ENCODE peak calls at places on chromosome 1, in five cellular contexts. V is fibroblast of mammary gland, W is A549, R is neural progenitor cell, C is brain microvascular endothelial cell. E is an unnamed sample.

GRCh38 chr1:40710581-40711315 is 19.2 kb downstream of the NFYC start:
- DNase-seq in V (no peak), W (no peak), R (peak; percentile 31), C (no peak), E (peak; percentile 19)

GRCh38 chr1:25616932-25617625 is 488 bp downstream of the MAN1C1 start:
- DNase-seq in V (no peak), W (no peak), R (peak; percentile 52), C (no peak), E (no peak)

GRCh38 chr1:182054698-182055326 is 6.7 kb downstream of the ZNF648 start:
- DNase-seq in V (peak; percentile 35), W (peak; percentile 47), R (peak; percentile 87), C (peak; percentile 6), E (no peak)

GRCh38 chr1:246597340-246597739 is 31.1 kb downstream of the CNST start:
- DNase-seq in V (peak; percentile 91), W (peak; percentile 73), R (no peak), C (peak; percentile 84), E (peak; percentile 95)

GRCh38 chr1:53139911-53140310 is 2.5 kb downstream of the SLC1A7 start:
- DNase-seq in V (peak; percentile 79), W (peak; percentile 29), R (no peak), C (no peak), E (peak; percentile 85)

GRCh38 chr1:230744382-230744781 is 2.8 kb upstream of the CAPN9 start:
- DNase-seq in V (peak; percentile 13), W (no peak), R (no peak), C (no peak), E (peak; percentile 16)

GRCh38 chr1:107617456-107617855 is 347.5 kb downstream of the VAV3 start:
- DNase-seq in V (no peak), W (no peak), R (no peak), C (no peak), E (no peak)

GRCh38 chr1:201693887-201694614 is 134.9 kb upstream of the IPO9 start:
- DNase-seq in V (no peak), W (no peak), R (peak; percentile 78), C (no peak), E (no peak)

GRCh38 chr1:89808429-89809117 is 12.3 kb upstream of the LRRC8D start:
- DNase-seq in V (peak; percentile 44), W (peak; percentile 36), R (peak; percentile 42), C (no peak), E (peak; percentile 65)

GRCh38 chr1:40984531-40984930 is 5.0 kb downstream of the CTPS1 start:
- DNase-seq in V (no peak), W (no peak), R (no peak), C (no peak), E (no peak)

GRCh38 chr1:228228601-228229074 is 20.8 kb downstream of the OBSCN start:
- DNase-seq in V (peak; percentile 89), W (peak; percentile 45), R (no peak), C (peak; percentile 72), E (peak; percentile 36)

GRCh38 chr1:112040891-112041740 is 51.6 kb upstream of the KCND3 start:
- DNase-seq in V (no peak), W (no peak), R (no peak), C (no peak), E (no peak)

GRCh38 chr1:68029444-68029843 is 21.0 kb downstream of the DIRAS3 start:
- DNase-seq in V (no peak), W (no peak), R (no peak), C (no peak), E (no peak)

GRCh38 chr1:17624540-17625256 is 85.2 kb downstream of the ARHGEF10L start:
- DNase-seq in V (peak; percentile 69), W (peak; percentile 38), R (no peak), C (peak; percentile 41), E (peak; percentile 52)

GRCh38 chr1:5140136-5140535 is 485.7 kb downstream of the AJAP1 start:
- DNase-seq in V (no peak), W (no peak), R (no peak), C (no peak), E (no peak)

GRCh38 chr1:89552481-89553194 is 28.0 kb downstream of the LRRC8B start:
- DNase-seq in V (peak; percentile 45), W (no peak), R (no peak), C (no peak), E (peak; percentile 52)

GRCh38 chr1:180623579-180624347 is 8.1 kb upstream of the XPR1 start:
- DNase-seq in V (peak; percentile 41), W (peak; percentile 42), R (peak; percentile 59), C (peak; percentile 38), E (peak; percentile 59)
- TF ChIP-seq CTCF in V (peak; percentile 45), W (peak; percentile 31), R (peak; percentile 47), C (peak; percentile 61), E (peak; percentile 58)

GRCh38 chr1:110384581-110385321 is 6.1 kb downstream of the SLC16A4 start:
- DNase-seq in V (no peak), W (no peak), R (no peak), C (no peak), E (no peak)
- H3K4me3 ChIP-seq in V (no peak overlapping the region), W (no peak overlapping the region), R (no peak overlapping the region), C (no peak overlapping the region), E (no peak overlapping the region)

DNA sequence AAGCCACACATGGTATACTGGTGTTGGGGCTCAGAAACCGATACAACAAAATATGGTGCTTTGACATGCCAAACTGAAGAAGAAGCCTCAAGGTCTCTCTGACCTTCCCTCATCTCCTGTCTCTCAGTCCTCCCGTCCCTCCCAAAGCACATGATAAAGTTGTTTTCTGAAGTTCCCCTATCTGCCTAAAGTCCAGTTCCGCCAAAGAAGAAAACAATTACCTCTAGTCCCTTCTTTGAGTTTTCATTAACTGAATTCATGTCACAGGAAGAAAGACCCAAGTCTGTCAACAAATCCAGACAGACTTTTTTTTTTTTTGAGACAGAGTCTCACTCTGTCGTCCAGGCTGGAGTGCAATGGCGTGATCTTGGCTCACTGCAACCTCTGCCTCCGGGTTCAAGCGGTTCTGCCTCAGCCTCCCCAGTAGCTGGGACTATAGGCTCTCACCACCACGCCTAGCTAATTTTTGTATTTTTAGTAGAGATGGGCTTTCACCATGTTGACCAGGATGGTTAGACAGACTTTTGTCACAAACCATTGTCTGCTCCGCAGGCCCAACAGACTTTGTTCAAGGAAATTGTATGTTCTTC is 32.2 kb upstream of the SLC2A1 start:
- DNase-seq in V (no peak), W (no peak), R (no peak), C (no peak), E (no peak)
- TF ChIP-seq CTCF in V (no peak), W (no peak), R (no peak), C (no peak), E (no peak)

GRCh38 chr1:116877369-116877768 is 32.3 kb upstream of the PTGFRN start:
- DNase-seq in V (peak; percentile 7), W (no peak), R (no peak), C (no peak), E (no peak)

GRCh38 chr1:116879478-116880133 is 30.1 kb upstream of the PTGFRN start:
- DNase-seq in V (no peak), W (no peak), R (no peak), C (no peak), E (no peak)

GRCh38 chr1:116881879-116882520 is 27.7 kb upstream of the PTGFRN start:
- DNase-seq in V (peak; percentile 97), W (peak; percentile 36), R (peak; percentile 42), C (peak; percentile 38), E (peak; percentile 99)

GRCh38 chr1:116880952-116881351 is 28.8 kb upstream of the PTGFRN start:
- DNase-seq in V (peak; percentile 30), W (no peak), R (no peak), C (no peak), E (no peak)

DNA sequence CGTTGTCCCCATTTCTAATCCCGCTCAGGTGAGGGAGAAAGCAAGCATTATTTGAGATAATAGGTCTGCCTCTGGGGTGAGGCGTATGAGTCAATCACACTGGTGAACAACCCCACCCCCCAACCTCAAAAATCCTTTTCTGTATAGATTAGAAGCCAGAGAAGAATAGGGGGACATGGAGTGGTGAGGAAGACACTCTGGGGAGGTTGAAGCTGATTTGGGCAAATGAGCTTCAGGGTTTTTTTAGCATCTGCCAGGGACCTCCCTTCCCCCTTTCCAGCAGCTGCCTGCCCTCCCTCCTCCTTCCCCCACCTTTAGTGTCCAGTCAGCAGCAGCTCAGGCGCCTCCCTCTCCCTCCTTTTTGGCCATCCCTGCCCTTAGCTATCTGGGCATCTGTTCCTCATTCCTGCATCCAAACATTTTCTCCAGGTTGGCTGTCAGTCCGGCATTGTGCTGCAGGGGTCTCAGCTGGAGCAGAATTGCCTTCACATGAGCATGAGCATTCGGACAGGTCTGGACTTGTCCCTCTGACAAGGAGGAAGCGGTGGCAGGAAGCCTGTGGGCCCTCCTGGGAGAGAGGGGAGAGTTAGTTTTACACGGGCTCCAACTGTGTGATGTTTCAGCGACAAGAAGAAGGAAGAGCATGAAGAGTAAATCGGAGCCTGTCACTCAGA is 30.8 kb upstream of the PTGFRN start:
- DNase-seq in V (peak; percentile 43), W (no peak), R (peak; percentile 64), C (peak; percentile 34), E (peak; percentile 77)
- H3K4me3 ChIP-seq in V (peak overlapping the region; percentile 8), W (no peak overlapping the region), R (peak overlapping the region; percentile 32), C (peak overlapping the region; percentile 38), E (peak overlapping the region; percentile 33)

GRCh38 chr1:214967865-214968575 is 114.5 kb upstream of the KCNK2 start:
- DNase-seq in V (peak; percentile 59), W (no peak), R (no peak), C (peak; percentile 32), E (peak; percentile 37)

GRCh38 chr1:214970016-214970415 is 112.5 kb upstream of the KCNK2 start:
- DNase-seq in V (peak; percentile 64), W (no peak), R (no peak), C (no peak), E (no peak)

GRCh38 chr1:214966366-214966765 is 116.2 kb upstream of the KCNK2 start:
- DNase-seq in V (peak; percentile 44), W (no peak), R (peak; percentile 57), C (no peak), E (peak; percentile 77)
- TF ChIP-seq CTCF in V (no peak), W (no peak), R (no peak), C (no peak), E (no peak)

DNA sequence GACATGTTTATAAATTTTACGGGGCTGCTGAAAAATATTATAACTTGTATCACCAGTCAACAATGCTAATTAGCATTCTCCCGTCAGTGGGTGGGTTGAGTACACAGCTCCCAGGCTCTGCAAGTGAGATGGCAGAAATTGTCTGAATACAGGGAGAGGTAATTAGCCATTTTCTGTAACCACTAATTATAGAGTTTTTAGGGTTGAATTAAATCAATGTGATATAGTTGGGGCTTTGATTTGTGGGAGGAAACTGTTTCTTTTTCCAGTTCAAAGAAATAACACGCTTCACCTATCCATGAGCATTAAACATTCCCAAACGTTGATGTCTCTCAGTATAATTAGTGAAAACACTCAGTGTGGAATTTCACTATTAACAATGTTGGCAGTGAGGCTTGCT is 1.4 kb downstream of the VANGL1 start:
- DNase-seq in V (no peak), W (no peak), R (no peak), C (no peak), E (no peak)
- H3K4me3 ChIP-seq in V (peak overlapping the region; percentile 74), W (peak overlapping the region; percentile 96), R (peak overlapping the region; percentile 75), C (peak overlapping the region; percentile 76), E (peak overlapping the region; percentile 77)

E was measured in fibroblast of pulmonary artery.